ENCODE peak calls at places on chromosomes 5 and 9, in five cellular contexts. L, P, H, U and O are unnamed samples.

GRCh38 chr5:61431923-61432620 is 100.0 kb downstream of the ZSWIM6 start:
- DNase-seq in L (no peak), P (no peak), H (no peak), U (no peak), O (no peak)

GRCh38 chr9:121498150-121498486 is 1.5 kb downstream of the GGTA1 start:
- DNase-seq in L (peak; percentile 39), P (no peak), H (peak; percentile 87), U (no peak), O (peak; percentile 74)

GRCh38 chr5:56807698-56808097 is 7.7 kb upstream of the MAP3K1 start:
- DNase-seq in L (no peak), P (no peak), H (no peak), U (no peak), O (no peak)

GRCh38 chr5:110248921-110249320 is 477.6 kb downstream of the TMEM232 start:
- DNase-seq in L (no peak), P (no peak), H (no peak), U (no peak), O (no peak)

GRCh38 chr9:71747572-71747971 is 20.7 kb downstream of the CEMIP2 start:
- DNase-seq in L (no peak), P (no peak), H (no peak), U (no peak), O (no peak)

GRCh38 chr9:93020785-93021670 is 37.5 kb upstream of the SUSD3 start:
- DNase-seq in L (no peak), P (no peak), H (peak; percentile 46), U (no peak), O (no peak)

GRCh38 chr9:106934424-106934823 is 71.5 kb downstream of the ZNF462 start:
- DNase-seq in L (no peak), P (no peak), H (no peak), U (no peak), O (no peak)

GRCh38 chr9:131020388-131020787 is 11.4 kb downstream of the LAMC3 start:
- DNase-seq in L (peak; percentile 32), P (no peak), H (peak; percentile 75), U (no peak), O (peak; percentile 91)

GRCh38 chr5:172399336-172399735 is 55.0 kb downstream of the SH3PXD2B start:
- DNase-seq in L (no peak), P (no peak), H (no peak), U (no peak), O (peak; percentile 66)

GRCh38 chr5:57435701-57436134 is 46.9 kb downstream of the ACTBL2 start:
- DNase-seq in L (peak; percentile 82), P (no peak), H (peak; percentile 98), U (no peak), O (peak; percentile 80)

GRCh38 chr9:121551985-121552753 is 52.5 kb upstream of the GGTA1 start:
- DNase-seq in L (no peak), P (no peak), H (no peak), U (no peak), O (no peak)

GRCh38 chr9:117916291-117916690 is 212.1 kb downstream of the TLR4 start:
- DNase-seq in L (no peak), P (no peak), H (peak; percentile 13), U (no peak), O (no peak)

GRCh38 chr5:172149073-172149472 is 39.0 kb downstream of the STK10 start:
- DNase-seq in L (no peak), P (no peak), H (peak; percentile 69), U (no peak), O (peak; percentile 75)

GRCh38 chr5:171858303-171858702 is 72.7 kb downstream of the SMIM23 start:
- DNase-seq in L (no peak), P (no peak), H (no peak), U (no peak), O (no peak)

GRCh38 chr5:150613991-150614650 is 26.3 kb upstream of the SYNPO start:
- DNase-seq in L (no peak), P (no peak), H (no peak), U (no peak), O (no peak)
- TF ChIP-seq CTCF in L (peak; percentile 37), P (no peak), H (peak; percentile 45), U (peak; percentile 15), O (no peak)

DNA sequence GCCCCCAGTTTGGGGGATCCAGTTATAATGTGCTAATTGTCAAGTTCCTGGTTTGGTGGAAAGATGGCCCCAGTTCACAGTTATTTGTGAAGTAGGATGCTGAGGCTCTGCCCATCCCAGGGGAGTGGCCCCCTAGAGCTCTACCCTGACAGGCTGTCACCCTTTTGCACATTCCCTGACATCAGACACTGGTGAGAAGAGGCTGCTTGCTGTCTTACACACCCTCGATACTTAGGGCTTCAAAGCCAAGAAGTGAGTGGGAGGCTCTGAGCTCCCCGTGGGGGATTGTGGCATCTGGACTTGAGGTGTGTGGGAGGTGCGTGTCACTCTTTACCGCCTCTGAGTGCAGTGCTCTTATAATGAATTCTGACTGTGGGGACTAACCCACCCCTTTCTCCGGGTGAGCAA is 168.5 kb downstream of the DOCK2 start:
- DNase-seq in L (no peak), P (no peak), H (peak; percentile 18), U (no peak), O (peak; percentile 88)
- H3K4me3 ChIP-seq in L (no peak overlapping the region), P (no peak overlapping the region), H (no peak overlapping the region), U (no peak overlapping the region), O (no peak overlapping the region)

GRCh38 chr5:54159153-54159836 is 151.1 kb downstream of the ARL15 start:
- DNase-seq in L (no peak), P (no peak), H (peak; percentile 29), U (no peak), O (peak; percentile 49)
- TF ChIP-seq CTCF in L (peak; percentile 23), P (no peak), H (no peak), U (no peak), O (peak; percentile 3)

GRCh38 chr5:3310551-3311340 is 284.9 kb upstream of the IRX1 start:
- DNase-seq in L (no peak), P (no peak), H (peak; percentile 1), U (peak; percentile 88), O (no peak)
- H3K4me3 ChIP-seq in L (peak overlapping the region; percentile 19), P (no peak overlapping the region), H (no peak overlapping the region), U (no peak overlapping the region), O (no peak overlapping the region)